ENCODE peak calls at places on chromosomes 1 and 21, in six cellular contexts. P is lung; F is HEK293T; N is psoas muscle; Z is astrocyte of the spinal cord; C is activated CD4-positive, alpha-beta T cell treated with anti-CD3 and anti-CD28 coated beads for 48 hours. O is an unnamed sample.

GRCh38 chr1:190104959-190105358 is 372.7 kb downstream of the BRINP3 start:
- DNase-seq in Z (no peak), F (no peak), C (no peak), N (no peak), P (no peak), O (no peak)

GRCh38 chr1:91750398-91750996 is 135.5 kb downstream of the TGFBR3 start:
- DNase-seq in N (no peak), P (no peak), F (no peak), Z (peak), C (no peak), O (no peak)

GRCh38 chr1:2604156-2604853 is 17.7 kb downstream of the PRXL2B start:
- DNase-seq in C (no peak), P (no peak), F (no peak), N (no peak), Z (no peak), O (no peak)

GRCh38 chr21:41769521-41769920 is 2.7 kb upstream of the RIPK4 start:
- DNase-seq in P (no peak), Z (no peak), N (no peak), F (no peak), C (no peak), O (no peak)

GRCh38 chr1:17624540-17625256 is 85.2 kb downstream of the ARHGEF10L start:
- DNase-seq in P (no peak), C (no peak), F (no peak), Z (peak), N (peak), O (no peak)

GRCh38 chr1:244920911-244921310 is 56.6 kb upstream of the HNRNPU start:
- DNase-seq in F (no peak), N (peak), C (no peak), P (no peak), Z (no peak), O (no peak)

GRCh38 chr1:109927908-109928307 is 17.3 kb downstream of the CSF1 start:
- DNase-seq in F (no peak), Z (peak), C (no peak), N (peak), P (peak), O (no peak)

GRCh38 chr1:207959141-207959825 is 48.4 kb upstream of the CD34 start:
- DNase-seq in P (peak), Z (peak), N (peak), C (peak), F (no peak), O (peak)

GRCh38 chr1:209790286-209791193 is 6.2 kb upstream of the C1orf74 start:
- DNase-seq in C (no peak), P (no peak), Z (no peak), F (no peak), N (no peak), O (no peak)